ENCODE peak calls at places on chromosomes 7 and 10, in eight cellular contexts. One of them, this sample, is unnamed.

GRCh38 chr10:13712799-13713581 is 126.2 kb downstream of the PRPF18 start:
- DNase-seq in fibroblast of lung: peak; percentile 97
- DNase-seq in epithelial cell of esophagus: peak; percentile 79
- DNase-seq in AG04449: peak; percentile 92
- DNase-seq in IMR-90: peak; percentile 99
- DNase-seq in sigmoid colon: peak; percentile 93
- DNase-seq in colonic mucosa: peak; percentile 45
- DNase-seq in cardiac muscle cell: no peak
- DNase-seq in this sample: peak; percentile 61

GRCh38 chr10:21424511-21424910 is 101.0 kb downstream of the SKIDA1 start:
- DNase-seq in AG04449: peak; percentile 67
- DNase-seq in fibroblast of lung: peak; percentile 39
- DNase-seq in cardiac muscle cell: no peak
- DNase-seq in IMR-90: peak; percentile 61
- DNase-seq in epithelial cell of esophagus: no peak
- DNase-seq in colonic mucosa: no peak
- DNase-seq in sigmoid colon: no peak
- DNase-seq in this sample: no peak

GRCh38 chr10:86522385-86522855 is 828 bp upstream of the WAPL start:
- DNase-seq in colonic mucosa: no peak
- DNase-seq in epithelial cell of esophagus: peak; percentile 9
- DNase-seq in cardiac muscle cell: no peak
- DNase-seq in fibroblast of lung: no peak
- DNase-seq in AG04449: no peak
- DNase-seq in sigmoid colon: no peak
- DNase-seq in IMR-90: no peak
- DNase-seq in this sample: no peak

GRCh38 chr10:120451968-120452367 is 5.1 kb upstream of the PLPP4 start:
- DNase-seq in AG04449: no peak
- DNase-seq in epithelial cell of esophagus: no peak
- DNase-seq in fibroblast of lung: no peak
- DNase-seq in cardiac muscle cell: no peak
- DNase-seq in IMR-90: no peak
- DNase-seq in colonic mucosa: no peak
- DNase-seq in sigmoid colon: no peak
- DNase-seq in this sample: no peak

GRCh38 chr7:90595801-90596683 is at the start of gene CDK14:
- DNase-seq in fibroblast of lung: peak; percentile 67
- DNase-seq in sigmoid colon: peak; percentile 90
- DNase-seq in IMR-90: peak; percentile 53
- DNase-seq in cardiac muscle cell: peak; percentile 87
- DNase-seq in AG04449: no peak
- DNase-seq in epithelial cell of esophagus: peak; percentile 77
- DNase-seq in colonic mucosa: peak; percentile 82
- DNase-seq in this sample: no peak

GRCh38 chr10:31419394-31420063 is 100.5 kb downstream of the ZEB1 start:
- DNase-seq in IMR-90: peak; percentile 55
- DNase-seq in cardiac muscle cell: no peak
- DNase-seq in colonic mucosa: no peak
- DNase-seq in AG04449: peak; percentile 14
- DNase-seq in fibroblast of lung: peak; percentile 31
- DNase-seq in sigmoid colon: no peak
- DNase-seq in epithelial cell of esophagus: peak; percentile 16
- DNase-seq in this sample: peak; percentile 85

GRCh38 chr7:70719120-70719519 is 412.8 kb upstream of the GALNT17 start:
- DNase-seq in cardiac muscle cell: no peak
- DNase-seq in sigmoid colon: no peak
- DNase-seq in epithelial cell of esophagus: no peak
- DNase-seq in IMR-90: no peak
- DNase-seq in fibroblast of lung: no peak
- DNase-seq in colonic mucosa: no peak
- DNase-seq in AG04449: no peak
- DNase-seq in this sample: no peak

GRCh38 chr7:54252256-54253035 is 289.7 kb upstream of the VSTM2A start:
- DNase-seq in IMR-90: no peak
- DNase-seq in cardiac muscle cell: no peak
- DNase-seq in AG04449: no peak
- DNase-seq in sigmoid colon: no peak
- DNase-seq in colonic mucosa: no peak
- DNase-seq in fibroblast of lung: no peak
- DNase-seq in epithelial cell of esophagus: no peak
- DNase-seq in this sample: no peak

GRCh38 chr10:86372119-86372784 is 5.7 kb upstream of the GRID1 start:
- DNase-seq in IMR-90: no peak
- DNase-seq in AG04449: no peak
- DNase-seq in epithelial cell of esophagus: no peak
- DNase-seq in sigmoid colon: peak; percentile 42
- DNase-seq in fibroblast of lung: no peak
- DNase-seq in cardiac muscle cell: no peak
- DNase-seq in colonic mucosa: no peak
- DNase-seq in this sample: no peak

GRCh38 chr10:49751636-49752510 is 10.2 kb downstream of the OGDHL start:
- DNase-seq in epithelial cell of esophagus: no peak
- DNase-seq in cardiac muscle cell: no peak
- DNase-seq in colonic mucosa: no peak
- DNase-seq in fibroblast of lung: no peak
- DNase-seq in sigmoid colon: no peak
- DNase-seq in IMR-90: no peak
- DNase-seq in AG04449: no peak
- DNase-seq in this sample: no peak

GRCh38 chr10:60611291-60611747 is 167.0 kb upstream of the CDK1 start:
- DNase-seq in IMR-90: peak; percentile 71
- DNase-seq in sigmoid colon: no peak
- DNase-seq in cardiac muscle cell: no peak
- DNase-seq in AG04449: no peak
- DNase-seq in colonic mucosa: no peak
- DNase-seq in epithelial cell of esophagus: peak; percentile 97
- DNase-seq in fibroblast of lung: peak; percentile 62
- DNase-seq in this sample: peak; percentile 11

GRCh38 chr10:59678884-59679301 is 30.8 kb downstream of the SLC16A9 start:
- DNase-seq in epithelial cell of esophagus: peak; percentile 96
- DNase-seq in fibroblast of lung: no peak
- DNase-seq in IMR-90: no peak
- DNase-seq in colonic mucosa: peak; percentile 69
- DNase-seq in cardiac muscle cell: no peak
- DNase-seq in sigmoid colon: no peak
- DNase-seq in AG04449: no peak
- DNase-seq in this sample: no peak

GRCh38 chr7:26038201-26038990 is 113.6 kb upstream of the NFE2L3 start:
- DNase-seq in AG04449: no peak
- DNase-seq in colonic mucosa: no peak
- DNase-seq in sigmoid colon: no peak
- DNase-seq in cardiac muscle cell: peak; percentile 78
- DNase-seq in fibroblast of lung: no peak
- DNase-seq in epithelial cell of esophagus: no peak
- DNase-seq in IMR-90: no peak
- DNase-seq in this sample: no peak

GRCh38 chr7:149855368-149856305 is 17.5 kb downstream of the ZNF862 start:
- DNase-seq in fibroblast of lung: peak; percentile 75
- DNase-seq in cardiac muscle cell: peak; percentile 47
- DNase-seq in epithelial cell of esophagus: peak; percentile 39
- DNase-seq in IMR-90: peak; percentile 88
- DNase-seq in colonic mucosa: no peak
- DNase-seq in sigmoid colon: peak; percentile 46
- DNase-seq in AG04449: peak; percentile 41
- DNase-seq in this sample: no peak

GRCh38 chr7:155234950-155235789 is 62.5 kb upstream of the INSIG1 start:
- DNase-seq in AG04449: no peak
- DNase-seq in epithelial cell of esophagus: no peak
- DNase-seq in sigmoid colon: no peak
- DNase-seq in IMR-90: peak; percentile 26
- DNase-seq in cardiac muscle cell: no peak
- DNase-seq in colonic mucosa: no peak
- DNase-seq in fibroblast of lung: no peak
- DNase-seq in this sample: no peak

GRCh38 chr10:4981722-4982471 is 18.7 kb downstream of the AKR1C1 start:
- DNase-seq in IMR-90: peak; percentile 37
- DNase-seq in fibroblast of lung: peak; percentile 46
- DNase-seq in epithelial cell of esophagus: peak; percentile 74
- DNase-seq in AG04449: no peak
- DNase-seq in cardiac muscle cell: peak; percentile 73
- DNase-seq in sigmoid colon: no peak
- DNase-seq in colonic mucosa: peak; percentile 66
- DNase-seq in this sample: no peak
- TF ChIP-seq CTCF in IMR-90: peak; percentile 42
- TF ChIP-seq CTCF in fibroblast of lung: peak; percentile 54
- TF ChIP-seq CTCF in epithelial cell of esophagus: peak; percentile 55
- TF ChIP-seq CTCF in AG04449: peak; percentile 22
- TF ChIP-seq CTCF in cardiac muscle cell: peak; percentile 56
- TF ChIP-seq CTCF in sigmoid colon: peak; percentile 23
- TF ChIP-seq CTCF in colonic mucosa: no peak
- TF ChIP-seq CTCF in this sample: peak; percentile 49

DNA sequence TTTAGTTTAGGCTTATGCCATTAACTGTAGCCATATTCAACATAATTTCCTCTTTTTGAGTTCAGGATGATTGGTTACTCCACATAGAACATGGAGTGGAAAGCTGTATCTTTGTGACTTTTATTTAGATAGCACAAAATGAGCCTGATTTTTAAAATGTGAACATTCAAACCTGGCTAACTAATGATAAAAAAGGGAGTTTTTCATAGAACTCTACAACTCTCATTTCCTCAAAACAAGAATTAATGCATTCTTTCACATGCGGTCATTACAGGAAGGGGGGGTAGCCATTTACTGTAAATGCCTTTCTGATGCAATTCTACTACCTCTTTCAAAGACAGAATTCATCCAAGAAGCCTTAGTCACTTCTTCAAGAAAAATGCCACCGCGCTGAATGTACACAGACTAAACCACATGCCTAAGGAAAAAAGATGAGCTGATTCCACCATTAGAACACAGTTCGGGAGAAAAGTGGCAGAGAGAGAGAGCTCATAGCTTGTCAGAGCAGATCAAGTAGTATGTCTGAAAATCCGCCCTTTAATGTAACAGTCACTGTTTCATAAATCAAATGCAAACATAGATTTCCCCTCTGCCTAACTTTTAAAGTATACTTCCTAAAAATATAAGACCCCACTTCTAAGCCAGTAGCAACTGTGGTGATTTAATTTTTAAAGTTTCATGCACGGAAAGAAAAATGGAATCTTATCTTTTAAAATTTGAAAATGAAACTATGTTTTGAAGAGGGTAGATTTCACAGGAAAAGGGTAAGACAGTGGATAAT is 226.4 kb upstream of the KLF14 start:
- DNase-seq in sigmoid colon: no peak
- DNase-seq in colonic mucosa: no peak
- DNase-seq in IMR-90: peak; percentile 99
- DNase-seq in epithelial cell of esophagus: peak; percentile 97
- DNase-seq in AG04449: peak; percentile 97
- DNase-seq in fibroblast of lung: peak; percentile 99
- DNase-seq in cardiac muscle cell: no peak
- DNase-seq in this sample: peak; percentile 91
- H3K4me3 ChIP-seq in sigmoid colon: no peak overlapping the region
- H3K4me3 ChIP-seq in colonic mucosa: peak overlapping the region; percentile 19
- H3K4me3 ChIP-seq in IMR-90: peak overlapping the region; percentile 30
- H3K4me3 ChIP-seq in epithelial cell of esophagus: peak overlapping the region; percentile 9
- H3K4me3 ChIP-seq in AG04449: peak overlapping the region; percentile 45
- H3K4me3 ChIP-seq in fibroblast of lung: peak overlapping the region; percentile 36
- H3K4me3 ChIP-seq in cardiac muscle cell: no peak overlapping the region
- H3K4me3 ChIP-seq in this sample: no peak overlapping the region

GRCh38 chr10:68901106-68901927 is at the start of gene DDX50:
- DNase-seq in AG04449: peak; percentile 97
- DNase-seq in IMR-90: peak; percentile 99
- DNase-seq in colonic mucosa: peak; percentile 98
- DNase-seq in sigmoid colon: peak; percentile 99
- DNase-seq in cardiac muscle cell: peak; percentile 100
- DNase-seq in epithelial cell of esophagus: peak; percentile 99
- DNase-seq in fibroblast of lung: peak; percentile 99
- DNase-seq in this sample: peak; percentile 99
- TF ChIP-seq CTCF in AG04449: no peak
- TF ChIP-seq CTCF in IMR-90: peak; percentile 20
- TF ChIP-seq CTCF in colonic mucosa: no peak
- TF ChIP-seq CTCF in sigmoid colon: no peak
- TF ChIP-seq CTCF in cardiac muscle cell: no peak
- TF ChIP-seq CTCF in epithelial cell of esophagus: no peak
- TF ChIP-seq CTCF in fibroblast of lung: no peak
- TF ChIP-seq CTCF in this sample: peak; percentile 7

GRCh38 chr7:34277016-34277800 is 371.9 kb downstream of the BMPER start:
- DNase-seq in AG04449: no peak
- DNase-seq in cardiac muscle cell: no peak
- DNase-seq in epithelial cell of esophagus: peak; percentile 43
- DNase-seq in fibroblast of lung: no peak
- DNase-seq in sigmoid colon: no peak
- DNase-seq in colonic mucosa: no peak
- DNase-seq in IMR-90: peak; percentile 31
- DNase-seq in this sample: no peak
- H3K4me3 ChIP-seq in AG04449: no peak overlapping the region
- H3K4me3 ChIP-seq in cardiac muscle cell: no peak overlapping the region
- H3K4me3 ChIP-seq in epithelial cell of esophagus: no peak overlapping the region
- H3K4me3 ChIP-seq in fibroblast of lung: no peak overlapping the region
- H3K4me3 ChIP-seq in sigmoid colon: no peak overlapping the region
- H3K4me3 ChIP-seq in colonic mucosa: no peak overlapping the region
- H3K4me3 ChIP-seq in IMR-90: no peak overlapping the region
- H3K4me3 ChIP-seq in this sample: no peak overlapping the region

DNA sequence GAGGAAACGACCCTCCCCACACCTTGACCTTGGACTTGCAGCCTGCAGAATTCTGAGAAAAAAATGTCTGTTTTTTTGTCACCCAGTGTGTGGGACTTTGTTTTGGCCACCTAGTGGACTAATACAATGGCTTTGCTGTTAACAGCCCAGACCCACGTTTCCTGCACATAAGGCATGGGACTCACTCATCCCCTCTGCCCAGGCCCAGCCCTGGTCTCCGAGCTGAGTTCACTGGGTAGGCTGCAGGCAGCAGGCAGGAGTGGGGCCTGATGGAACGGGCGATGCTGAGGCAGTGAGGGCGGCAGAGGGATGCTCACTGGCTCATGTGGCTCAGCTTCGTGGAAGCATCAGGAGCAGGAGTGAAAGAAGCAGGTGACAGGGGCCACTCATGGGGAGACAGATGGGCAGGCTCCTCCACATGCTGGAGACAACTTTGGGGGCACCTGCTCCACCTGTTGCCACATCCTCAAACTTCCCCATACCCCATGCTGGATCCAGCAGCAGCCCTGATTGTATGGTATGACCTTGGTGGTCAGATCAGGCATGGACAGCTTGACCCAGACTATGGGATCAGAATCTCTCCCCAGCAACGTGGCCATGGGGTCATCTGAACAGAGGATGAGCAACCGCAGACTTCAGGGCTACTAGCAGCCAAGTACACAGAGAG is 65.8 kb upstream of the ANTXRL start:
- DNase-seq in cardiac muscle cell: no peak
- DNase-seq in colonic mucosa: no peak
- DNase-seq in epithelial cell of esophagus: no peak
- DNase-seq in sigmoid colon: no peak
- DNase-seq in AG04449: no peak
- DNase-seq in IMR-90: no peak
- DNase-seq in fibroblast of lung: no peak
- DNase-seq in this sample: no peak
- TF ChIP-seq CTCF in cardiac muscle cell: no peak
- TF ChIP-seq CTCF in colonic mucosa: no peak
- TF ChIP-seq CTCF in epithelial cell of esophagus: peak; percentile 14
- TF ChIP-seq CTCF in sigmoid colon: no peak
- TF ChIP-seq CTCF in AG04449: no peak
- TF ChIP-seq CTCF in IMR-90: no peak
- TF ChIP-seq CTCF in fibroblast of lung: no peak
- TF ChIP-seq CTCF in this sample: peak; percentile 22

DNA sequence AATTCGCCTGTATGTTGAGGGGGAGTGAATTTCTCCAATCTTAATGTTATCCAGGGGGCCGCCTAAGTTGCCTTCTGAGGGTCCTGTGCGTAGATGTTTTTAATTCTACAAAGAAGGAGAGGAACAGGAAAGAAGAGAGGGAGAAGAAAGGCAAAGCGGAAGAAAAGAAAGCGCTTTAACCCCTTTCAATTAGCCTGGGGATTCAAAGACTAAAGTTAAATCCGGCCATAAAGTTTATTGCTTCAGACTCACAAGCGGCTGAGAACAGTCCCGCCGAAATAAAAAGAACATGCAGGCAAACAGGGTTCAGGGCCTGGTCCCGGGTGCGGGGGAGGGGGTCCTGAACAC is 4.5 kb downstream of the HOXA5 start:
- DNase-seq in fibroblast of lung: no peak
- DNase-seq in colonic mucosa: no peak
- DNase-seq in epithelial cell of esophagus: no peak
- DNase-seq in AG04449: no peak
- DNase-seq in IMR-90: no peak
- DNase-seq in cardiac muscle cell: no peak
- DNase-seq in sigmoid colon: no peak
- DNase-seq in this sample: no peak
- H3K4me3 ChIP-seq in fibroblast of lung: peak overlapping the region; percentile 89
- H3K4me3 ChIP-seq in colonic mucosa: peak overlapping the region; percentile 48
- H3K4me3 ChIP-seq in epithelial cell of esophagus: no peak overlapping the region
- H3K4me3 ChIP-seq in AG04449: no peak overlapping the region
- H3K4me3 ChIP-seq in IMR-90: peak overlapping the region; percentile 30
- H3K4me3 ChIP-seq in cardiac muscle cell: no peak overlapping the region
- H3K4me3 ChIP-seq in sigmoid colon: no peak overlapping the region
- H3K4me3 ChIP-seq in this sample: no peak overlapping the region